ENCODE peak calls at places on chromosomes 4 and X, in nine cellular contexts. U is GM23338, F is ovary, S is endodermal cell, W is WERI-Rb-1, I is GM12865, R is fibroblast of mammary gland, G is coronary artery, C is endothelial cell of umbilical vein. X is an unnamed sample.

GRCh38 chr4:152229782-152230289 is 306.1 kb downstream of the FBXW7 start:
- DNase-seq in U (peak; percentile 28), F (no peak), S (no peak), W (peak; percentile 19), I (no peak), R (no peak), G (no peak), C (no peak), X (no peak)

GRCh38 chrX:4547218-4547836 is 833.9 kb upstream of the PRKX start:
- DNase-seq in U (peak; percentile 47), F (peak; percentile 30), S (peak; percentile 86), W (peak; percentile 36), I (peak; percentile 52), R (peak; percentile 49), G (no peak), C (peak; percentile 10), X (peak; percentile 51)

GRCh38 chr4:136400829-136401228 is 1131.5 kb downstream of the PCDH18 start:
- DNase-seq in U (peak; percentile 34), F (no peak), S (no peak), W (no peak), I (no peak), R (no peak), G (no peak), C (no peak), X (no peak)

GRCh38 chr4:87121332-87122065 is 98.9 kb downstream of the KLHL8 start:
- DNase-seq in U (no peak), F (no peak), S (no peak), W (no peak), I (no peak), R (peak; percentile 61), G (no peak), C (no peak), X (no peak)

GRCh38 chrX:85928606-85929005 is 118.8 kb downstream of the CHM start:
- DNase-seq in U (no peak), F (no peak), S (no peak), W (no peak), I (no peak), R (no peak), G (no peak), C (peak; percentile 1), X (no peak)

GRCh38 chr4:143185253-143186107 is 763 bp downstream of the USP38 start:
- DNase-seq in U (peak; percentile 65), F (peak; percentile 45), S (peak; percentile 81), W (no peak), I (peak; percentile 44), R (peak; percentile 37), G (peak; percentile 75), C (peak; percentile 46), X (peak; percentile 23)

GRCh38 chr4:186723207-186724047 is at the start of gene FAT1:
- DNase-seq in U (peak; percentile 79), F (peak; percentile 83), S (peak; percentile 83), W (no peak), I (no peak), R (peak; percentile 72), G (peak; percentile 80), C (peak; percentile 43), X (no peak)

GRCh38 chrX:141175786-141176185 is 1.1 kb downstream of the LDOC1 start:
- DNase-seq in U (no peak), F (no peak), S (no peak), W (no peak), I (no peak), R (no peak), G (no peak), C (no peak), X (no peak)

GRCh38 chr4:56668267-56668666 is 12.8 kb downstream of the HOPX start:
- DNase-seq in U (peak; percentile 60), F (no peak), S (peak; percentile 75), W (peak; percentile 49), I (peak; percentile 26), R (peak; percentile 55), G (no peak), C (no peak), X (no peak)

GRCh38 chr4:25925486-25926201 is 11.6 kb downstream of the SMIM20 start:
- DNase-seq in U (peak; percentile 76), F (no peak), S (peak; percentile 83), W (peak; percentile 75), I (peak; percentile 65), R (peak; percentile 58), G (no peak), C (peak; percentile 29), X (peak; percentile 58)

GRCh38 chr4:120132935-120133334 is 66.3 kb upstream of the MAD2L1 start:
- DNase-seq in U (no peak), F (no peak), S (no peak), W (no peak), I (no peak), R (peak; percentile 20), G (no peak), C (no peak), X (peak; percentile 65)

GRCh38 chr4:168631241-168632151 is 134.6 kb downstream of the PALLD start:
- DNase-seq in U (peak; percentile 87), F (peak; percentile 74), S (peak; percentile 90), W (peak; percentile 80), I (no peak), R (peak; percentile 38), G (peak; percentile 78), C (peak; percentile 72), X (peak; percentile 4)

GRCh38 chr4:102404551-102404969 is 59.3 kb upstream of the SLC39A8 start:
- DNase-seq in U (peak; percentile 9), F (no peak), S (no peak), W (peak; percentile 57), I (no peak), R (peak; percentile 24), G (no peak), C (no peak), X (peak; percentile 75)

GRCh38 chrX:43595931-43596330 is 60.2 kb upstream of the MAOA start:
- DNase-seq in U (no peak), F (no peak), S (no peak), W (no peak), I (no peak), R (peak; percentile 35), G (no peak), C (no peak), X (no peak)

GRCh38 chrX:107571296-107571998 is 56.9 kb upstream of the PRPS1 start:
- DNase-seq in U (no peak), F (no peak), S (no peak), W (no peak), I (peak; percentile 2), R (peak; percentile 94), G (no peak), C (peak; percentile 5), X (no peak)

GRCh38 chr4:110195561-110196205 is 2.7 kb downstream of the ELOVL6 start:
- DNase-seq in U (no peak), F (no peak), S (no peak), W (no peak), I (peak; percentile 46), R (peak; percentile 24), G (no peak), C (peak; percentile 3), X (peak; percentile 30)

GRCh38 chr4:180855184-180855583 is 1388.0 kb upstream of the TENM3 start:
- DNase-seq in U (no peak), F (no peak), S (no peak), W (no peak), I (no peak), R (no peak), G (no peak), C (no peak), X (no peak)

GRCh38 chr4:138639018-138639876 is 376.3 kb upstream of the NOCT start:
- DNase-seq in U (no peak), F (no peak), S (no peak), W (no peak), I (no peak), R (peak; percentile 16), G (no peak), C (peak; percentile 6), X (no peak)

GRCh38 chrX:72620550-72621145 is 48.0 kb upstream of the HDAC8 start:
- DNase-seq in U (peak; percentile 1), F (peak; percentile 66), S (no peak), W (no peak), I (no peak), R (peak; percentile 95), G (peak; percentile 81), C (peak; percentile 90), X (peak; percentile 27)

GRCh38 chr4:140567722-140568121 is 1.0 kb downstream of the UCP1 start:
- DNase-seq in U (peak; percentile 65), F (no peak), S (peak; percentile 73), W (peak; percentile 57), I (no peak), R (no peak), G (no peak), C (peak; percentile 8), X (no peak)
- H3K4me3 ChIP-seq in U (peak overlapping the region; percentile 78), F (no peak overlapping the region), S (peak overlapping the region; percentile 78), W (peak overlapping the region; percentile 54), I (no peak overlapping the region), R (no peak overlapping the region), G (peak overlapping the region; percentile 67), C (no peak overlapping the region), X (no peak overlapping the region)

DNA sequence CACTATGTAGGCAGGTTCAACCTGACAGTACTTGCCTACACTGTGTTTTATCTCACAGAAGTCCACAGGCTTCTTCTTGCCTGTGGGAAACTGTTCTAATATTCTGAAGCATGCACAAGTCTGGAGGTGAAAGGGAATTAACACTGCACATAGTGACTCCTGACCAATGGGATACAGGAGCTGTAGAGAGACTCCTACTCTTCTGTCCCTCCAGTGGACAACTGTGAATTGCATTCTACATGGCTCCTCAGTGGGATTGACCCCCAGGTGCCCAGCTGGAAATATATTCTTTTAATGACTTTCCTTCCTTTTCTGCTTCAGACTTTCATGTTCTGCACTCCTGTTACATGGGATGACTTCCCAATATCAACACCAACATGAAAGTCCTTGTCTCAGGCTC is 8.2 kb upstream of the YIPF6 start:
- DNase-seq in U (peak; percentile 53), F (no peak), S (peak; percentile 52), W (peak; percentile 22), I (peak; percentile 1), R (peak; percentile 26), G (no peak), C (peak; percentile 43), X (peak; percentile 17)
- TF ChIP-seq CTCF in U (peak; percentile 39), F (no peak), S (peak; percentile 62), W (peak; percentile 53), I (peak; percentile 3), R (peak; percentile 42), G (no peak), C (peak; percentile 51), X (no peak)

DNA sequence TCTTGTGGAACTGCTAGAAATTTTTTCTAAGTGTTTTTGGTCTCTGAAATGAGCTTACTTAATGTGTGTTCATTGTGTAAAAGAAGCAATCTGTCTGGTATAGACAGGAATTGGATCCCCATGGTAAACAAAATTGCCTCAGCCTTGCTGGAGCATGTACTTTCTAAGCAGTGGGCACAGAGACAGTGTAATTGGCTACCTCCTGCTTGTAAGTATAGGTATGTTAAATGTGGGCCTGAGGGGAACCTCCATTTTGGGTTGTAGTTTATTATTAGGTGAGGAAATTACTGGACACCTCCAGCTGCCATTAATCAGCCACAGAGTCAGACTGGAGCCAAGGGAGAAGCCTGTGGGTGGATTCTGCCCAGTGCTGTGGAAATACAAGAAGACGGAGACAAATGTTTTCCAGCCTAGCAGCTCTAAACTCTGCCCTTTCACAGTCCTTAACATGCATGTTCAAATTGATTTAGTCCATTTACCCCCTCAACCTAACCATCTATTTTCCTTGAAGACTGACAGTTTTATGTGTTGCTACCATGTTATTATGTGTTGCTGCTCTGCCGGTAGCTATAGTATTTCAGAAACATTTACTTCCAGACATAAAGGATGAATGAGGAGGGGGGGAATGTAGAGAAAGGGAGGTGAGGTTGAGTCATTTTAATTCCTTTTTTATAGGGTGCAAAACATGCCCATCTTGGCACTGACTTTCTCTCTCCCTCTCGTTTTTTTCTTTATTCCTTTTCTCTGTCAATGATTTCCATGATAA is 473.1 kb downstream of the SPRY1 start:
- DNase-seq in U (no peak), F (no peak), S (no peak), W (no peak), I (no peak), R (no peak), G (no peak), C (no peak), X (no peak)
- H3K4me3 ChIP-seq in U (no peak overlapping the region), F (no peak overlapping the region), S (no peak overlapping the region), W (no peak overlapping the region), I (no peak overlapping the region), R (no peak overlapping the region), G (no peak overlapping the region), C (no peak overlapping the region), X (no peak overlapping the region)

GRCh38 chr4:8391972-8392371 is 48.6 kb downstream of the ACOX3 start:
- DNase-seq in U (no peak), F (peak; percentile 81), S (no peak), W (no peak), I (peak; percentile 84), R (peak; percentile 93), G (no peak), C (peak; percentile 96), X (peak; percentile 50)
- TF ChIP-seq CTCF in U (no peak), F (no peak), S (no peak), W (no peak), I (no peak), R (no peak), G (no peak), C (no peak), X (no peak)